ENCODE peak calls at places on chromosome 22, in seven cellular contexts. W, A, Q, G, T, P and I are unnamed samples.

GRCh38 chr22:35549338-35549737 is 8.7 kb downstream of the RASD2 start:
- ATAC-seq in G (peak; percentile 65), T (no peak), P (peak; percentile 43), A (no peak), Q (no peak), W (no peak), I (no peak)

GRCh38 chr22:43516996-43517635 is 105.3 kb downstream of the MPPED1 start:
- ATAC-seq in T (no peak), W (no peak), A (no peak), G (no peak), P (no peak), Q (no peak), I (no peak)

GRCh38 chr22:44574057-44574456 is 76.0 kb upstream of the RTL6 start:
- ATAC-seq in Q (peak; percentile 87), T (no peak), A (peak; percentile 91), P (no peak), G (peak; percentile 43), W (peak; percentile 46), I (peak; percentile 43)

GRCh38 chr22:45334068-45334467 is 24.3 kb downstream of the FAM118A start:
- ATAC-seq in P (peak; percentile 35), Q (no peak), A (no peak), T (no peak), W (no peak), G (no peak), I (no peak)

GRCh38 chr22:45604239-45604711 is 67.4 kb upstream of the ATXN10 start:
- ATAC-seq in Q (no peak), A (no peak), P (no peak), W (peak; percentile 32), T (no peak), G (peak; percentile 56), I (peak; percentile 1)

GRCh38 chr22:35835998-35836691 is 118.5 kb downstream of the APOL5 start:
- ATAC-seq in P (peak; percentile 75), T (peak; percentile 80), A (peak; percentile 69), G (peak; percentile 81), Q (peak; percentile 66), W (peak; percentile 53), I (peak; percentile 58)

GRCh38 chr22:32378703-32379272 is 21.1 kb downstream of the RFPL3 start:
- ATAC-seq in P (no peak), G (peak; percentile 25), W (peak; percentile 61), A (peak; percentile 57), T (peak; percentile 84), Q (peak; percentile 43), I (no peak)

GRCh38 chr22:27424319-27424718 is 377.2 kb downstream of the MN1 start:
- ATAC-seq in Q (no peak), A (no peak), W (no peak), G (no peak), P (no peak), T (no peak), I (no peak)

GRCh38 chr22:46935506-46936377 is 173.3 kb downstream of the TBC1D22A start:
- ATAC-seq in P (peak; percentile 89), Q (peak; percentile 36), W (peak; percentile 83), A (peak; percentile 62), G (peak; percentile 88), T (no peak), I (peak; percentile 34)

GRCh38 chr22:31732089-31732829 is 17.7 kb downstream of the PRR14L start:
- ATAC-seq in P (no peak), T (no peak), A (no peak), W (no peak), G (no peak), Q (peak; percentile 57), I (no peak)

GRCh38 chr22:17370766-17371181 is 1.5 kb downstream of the CECR2 start:
- ATAC-seq in W (no peak), G (no peak), A (no peak), T (no peak), Q (no peak), P (no peak), I (no peak)

GRCh38 chr22:46915978-46916730 is 153.7 kb downstream of the TBC1D22A start:
- ATAC-seq in A (no peak), P (no peak), G (no peak), W (no peak), Q (peak; percentile 48), T (no peak), I (no peak)

GRCh38 chr22:33510429-33510904 is 409.8 kb downstream of the LARGE1 start:
- ATAC-seq in P (no peak), Q (no peak), G (no peak), W (no peak), T (no peak), A (no peak), I (no peak)

GRCh38 chr22:31230155-31230870 is 18.2 kb downstream of the LIMK2 start:
- ATAC-seq in P (peak; percentile 93), T (no peak), Q (peak; percentile 40), G (peak; percentile 35), A (peak; percentile 53), W (peak; percentile 81), I (peak; percentile 81)

GRCh38 chr22:44211946-44212930 is 31.5 kb downstream of the PARVG start:
- ATAC-seq in G (no peak), P (no peak), Q (no peak), W (no peak), T (no peak), A (no peak), I (peak; percentile 56)

GRCh38 chr22:41320416-41321240 is 19.3 kb downstream of the ZC3H7B start:
- ATAC-seq in W (no peak), Q (no peak), P (no peak), G (no peak), T (peak; percentile 60), A (no peak), I (no peak)

GRCh38 chr22:40396882-40397281 is 26.5 kb downstream of the SGSM3 start:
- ATAC-seq in G (peak; percentile 71), W (peak; percentile 84), T (no peak), Q (peak; percentile 94), P (no peak), A (peak; percentile 89), I (no peak)

GRCh38 chr22:43206515-43207161 is 19.7 kb upstream of the TTLL12 start:
- ATAC-seq in Q (no peak), P (no peak), A (no peak), W (no peak), G (no peak), T (peak; percentile 54), I (no peak)

GRCh38 chr22:43235445-43236400 is 48.8 kb upstream of the TTLL12 start:
- ATAC-seq in Q (no peak), T (no peak), W (no peak), A (no peak), P (no peak), G (no peak), I (no peak)

GRCh38 chr22:49525776-49526535 is 301.7 kb downstream of the BRD1 start:
- ATAC-seq in W (peak; percentile 41), G (peak; percentile 34), A (no peak), Q (no peak), T (no peak), P (peak; percentile 87), I (no peak)

DNA sequence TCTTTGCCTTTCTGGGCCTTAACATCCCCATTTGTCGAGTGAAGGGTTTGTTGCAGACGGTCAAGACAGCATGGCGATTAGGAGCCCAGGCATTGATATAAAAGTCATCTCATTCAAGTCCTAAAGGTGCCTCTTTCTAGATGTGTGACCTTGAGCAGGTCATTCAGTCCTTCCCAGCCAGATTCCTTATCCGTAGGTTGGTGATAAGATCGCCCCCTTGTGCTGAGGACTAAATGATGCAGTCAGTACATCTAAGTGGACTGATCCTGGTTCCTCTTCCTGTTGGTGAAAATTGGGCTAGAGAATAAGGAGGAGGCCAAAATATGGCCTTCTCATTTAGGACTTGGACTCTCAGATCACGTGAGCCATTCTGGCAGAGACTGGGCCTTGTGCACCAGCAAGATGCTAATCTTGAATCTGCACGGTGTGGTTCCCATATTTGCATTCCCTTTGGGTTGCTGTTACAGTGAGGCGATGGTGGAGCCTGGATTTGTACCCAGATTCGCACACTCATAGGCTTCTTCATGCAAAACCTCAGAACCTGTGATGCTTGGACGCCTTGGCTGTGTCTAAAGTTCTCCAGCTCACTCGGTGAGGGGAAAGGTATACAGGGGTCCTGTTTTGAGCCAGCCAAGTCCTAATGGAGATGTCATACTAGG is 156.8 kb downstream of the MYO18B start:
- ATAC-seq in A (no peak), P (no peak), W (no peak), T (no peak), Q (no peak), G (no peak), I (no peak)
- H3K27ac ChIP-seq in A (no peak overlapping the region), P (no peak overlapping the region), W (no peak overlapping the region), T (no peak overlapping the region), Q (no peak overlapping the region), G (no peak overlapping the region), I (no peak overlapping the region)

GRCh38 chr22:39242389-39242808 is 2.4 kb downstream of the PDGFB start:
- ATAC-seq in Q (peak; percentile 16), T (peak; percentile 3), P (no peak), A (no peak), W (no peak), G (peak; percentile 5), I (no peak)
- H3K4me1 ChIP-seq in Q (peaks cover 32% of the 10 kb centered on the region), T (peaks cover 42% of the 10 kb centered on the region), P (peaks cover 61% of the 10 kb centered on the region), A (peaks cover 12% of the 10 kb centered on the region), W (peaks cover 77% of the 10 kb centered on the region), G (peaks cover 79% of the 10 kb centered on the region), I (peaks cover 18% of the 10 kb centered on the region)

GRCh38 chr22:22364207-22364606 is 119.6 kb downstream of the VPREB1 start:
- ATAC-seq in P (no peak), T (no peak), A (no peak), G (no peak), W (no peak), Q (no peak), I (no peak)

GRCh38 chr22:22360014-22360413 is 115.4 kb downstream of the VPREB1 start:
- ATAC-seq in T (no peak), P (no peak), G (no peak), A (no peak), W (no peak), Q (no peak), I (no peak)

GRCh38 chr22:22362939-22363338 is 118.4 kb downstream of the VPREB1 start:
- ATAC-seq in P (no peak), T (no peak), G (no peak), Q (no peak), W (no peak), A (no peak), I (no peak)

GRCh38 chr22:22359465-22359864 is 114.9 kb downstream of the VPREB1 start:
- ATAC-seq in P (no peak), Q (no peak), G (no peak), W (no peak), T (no peak), A (no peak), I (no peak)

GRCh38 chr22:22362311-22362710 is 117.7 kb downstream of the VPREB1 start:
- ATAC-seq in A (no peak), T (no peak), G (no peak), Q (no peak), P (no peak), W (no peak), I (no peak)
- H3K27ac ChIP-seq in A (no peak overlapping the region), T (no peak overlapping the region), G (no peak overlapping the region), Q (no peak overlapping the region), P (no peak overlapping the region), W (no peak overlapping the region), I (no peak overlapping the region)

DNA sequence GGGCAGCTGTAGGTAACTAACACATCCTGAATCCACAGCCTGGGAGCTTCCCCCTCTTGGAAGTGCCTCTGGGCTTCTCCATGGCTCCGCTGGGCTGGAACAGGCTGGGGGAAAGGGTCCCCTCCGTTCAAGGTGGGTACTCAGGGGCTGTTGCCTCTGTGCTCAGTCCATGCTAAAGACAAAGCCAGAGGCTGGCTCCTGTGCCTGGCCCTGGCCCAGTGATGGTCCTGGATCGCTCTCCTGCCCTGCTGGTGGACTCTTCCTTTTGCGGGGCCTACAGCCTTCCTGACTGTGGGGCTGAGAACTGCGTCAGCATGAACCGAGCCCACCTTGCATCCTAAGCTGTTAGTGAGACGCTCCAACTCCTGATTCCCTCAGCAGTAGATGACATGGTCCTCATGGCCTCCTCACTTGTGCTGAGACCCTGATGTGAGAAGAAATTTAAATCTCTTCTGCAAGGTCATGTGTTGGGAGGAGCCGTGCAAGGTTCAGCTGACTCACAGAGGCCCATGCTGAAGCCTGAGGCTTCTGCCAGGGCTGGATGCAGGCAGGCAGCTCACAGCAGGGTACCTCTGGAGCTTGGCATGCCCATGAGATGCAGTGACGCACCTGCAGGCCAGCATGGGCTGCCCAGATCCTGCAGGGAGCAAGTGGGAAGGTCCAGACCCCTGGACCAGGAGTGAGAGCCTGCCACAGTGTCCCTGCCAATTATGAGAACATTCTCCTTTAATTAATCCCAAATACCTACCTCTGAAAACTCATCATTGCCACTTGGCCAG is 1285.5 kb downstream of the TBC1D22A start:
- ATAC-seq in Q (no peak), T (no peak), G (no peak), W (no peak), A (no peak), P (no peak), I (no peak)
- H3K4me1 ChIP-seq in Q (no peaks in the 10 kb centered on the region), T (no peaks in the 10 kb centered on the region), G (no peaks in the 10 kb centered on the region), W (no peaks in the 10 kb centered on the region), A (no peaks in the 10 kb centered on the region), P (no peaks in the 10 kb centered on the region), I (no peaks in the 10 kb centered on the region)